ENCODE peak calls at places on chromosomes 5 and 9, in four cellular contexts. X, B, V and C are unnamed samples.
A peak's percentile ranks its signal among the peaks of the same experiment; 100 is the strongest.

GRCh38 chr5:169805527-169805934 is 168.5 kb downstream of the DOCK2 start:
- DNase-seq in X (no peak), B (no peak), V (peak; percentile 74), C (no peak)

GRCh38 chr9:111730937-111731567 is 63.7 kb downstream of the SHOC1 start:
- DNase-seq in X (peak; percentile 86), B (peak; percentile 54), V (peak; percentile 28), C (peak; percentile 71)

GRCh38 chr5:37787742-37788141 is 52.1 kb downstream of the GDNF start:
- DNase-seq in X (no peak), B (peak; percentile 45), V (no peak), C (no peak)

GRCh38 chr9:89564257-89564878 is 40.4 kb upstream of the GADD45G start:
- DNase-seq in X (no peak), B (peak; percentile 16), V (peak; percentile 78), C (no peak)

GRCh38 chr5:177530638-177531037 is 13.9 kb upstream of the DDX41 start:
- DNase-seq in X (no peak), B (no peak), V (no peak), C (no peak)

GRCh38 chr9:36937346-36937745 is 96.7 kb downstream of the PAX5 start:
- DNase-seq in X (no peak), B (no peak), V (no peak), C (no peak)

GRCh38 chr5:61964199-61964598 is 341.8 kb upstream of the KIF2A start:
- DNase-seq in X (peak; percentile 40), B (peak; percentile 28), V (no peak), C (peak; percentile 38)

GRCh38 chr9:113772121-113772885 is 103.8 kb upstream of the ZNF618 start:
- DNase-seq in X (peak; percentile 86), B (no peak), V (no peak), C (peak; percentile 24)

GRCh38 chr9:16290169-16290568 is 580.3 kb downstream of the BNC2 start:
- DNase-seq in X (no peak), B (no peak), V (no peak), C (no peak)

GRCh38 chr5:169656125-169656990 is 19.3 kb downstream of the DOCK2 start:
- DNase-seq in X (no peak), B (no peak), V (no peak), C (no peak)

GRCh38 chr5:139404484-139404840 is 573 bp upstream of the SPATA24 start:
- DNase-seq in X (no peak), B (no peak), V (no peak), C (no peak)

GRCh38 chr5:150641006-150641570 is 628 bp downstream of the SYNPO start:
- DNase-seq in X (peak; percentile 49), B (peak; percentile 77), V (no peak), C (no peak)

GRCh38 chr5:75707911-75708509 is 9.2 kb downstream of the POC5 start:
- DNase-seq in X (no peak), B (peak; percentile 31), V (no peak), C (peak; percentile 16)

GRCh38 chr9:124077915-124078572 is 66.5 kb downstream of the LHX2 start:
- DNase-seq in X (no peak), B (peak; percentile 88), V (no peak), C (peak; percentile 37)

GRCh38 chr5:169980418-169981053 is at the start of gene INSYN2B:
- DNase-seq in X (peak; percentile 93), B (peak; percentile 88), V (peak; percentile 93), C (peak; percentile 83)

GRCh38 chr5:157918811-157919742 is 60.1 kb upstream of the CLINT1 start:
- DNase-seq in X (no peak), B (no peak), V (no peak), C (no peak)

GRCh38 chr5:31937226-31937625 is 236.9 kb downstream of the GOLPH3 start:
- DNase-seq in X (no peak), B (no peak), V (no peak), C (peak; percentile 16)
- H3K27ac ChIP-seq in X (no peak overlapping the region), B (no peak overlapping the region), V (no peak overlapping the region), C (no peak overlapping the region)

GRCh38 chr5:116380615-116381014 is 194.0 kb downstream of the SEMA6A start:
- DNase-seq in X (no peak), B (no peak), V (no peak), C (no peak)

GRCh38 chr5:116377276-116378006 is 197.2 kb downstream of the SEMA6A start:
- DNase-seq in X (no peak), B (no peak), V (no peak), C (no peak)

GRCh38 chr5:116379306-116379705 is 195.3 kb downstream of the SEMA6A start:
- DNase-seq in X (no peak), B (no peak), V (no peak), C (no peak)

GRCh38 chr5:116375926-116376325 is 198.7 kb downstream of the SEMA6A start:
- DNase-seq in X (no peak), B (no peak), V (no peak), C (no peak)

GRCh38 chr5:116378007-116378831 is 196.4 kb downstream of the SEMA6A start:
- DNase-seq in X (no peak), B (no peak), V (no peak), C (no peak)
- H2AFZ ChIP-seq in X (no peak overlapping the region), B (no peak overlapping the region), V (no peak overlapping the region), C (no peak overlapping the region)

DNA sequence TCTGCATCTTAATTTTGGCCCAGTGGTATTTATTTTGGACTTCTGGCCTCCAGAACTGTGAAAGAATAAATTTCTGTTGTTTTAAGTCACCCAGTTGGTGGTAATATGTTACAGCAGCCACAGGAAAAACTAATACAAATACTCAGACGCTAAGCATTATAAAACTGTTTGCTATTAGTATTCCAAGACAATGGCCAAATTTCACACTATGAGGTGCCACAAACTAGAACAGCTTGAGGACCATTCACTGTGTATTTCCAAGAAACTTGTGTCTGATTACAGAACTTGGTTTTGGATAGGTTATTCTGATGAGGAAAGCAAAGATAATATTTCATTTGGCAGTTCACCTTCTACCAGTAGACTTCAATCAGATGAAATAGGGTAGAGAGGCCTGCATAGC is 16.3 kb upstream of the ISOC1 start:
- DNase-seq in X (no peak), B (no peak), V (no peak), C (no peak)
- H3K27ac ChIP-seq in X (no peak overlapping the region), B (no peak overlapping the region), V (no peak overlapping the region), C (no peak overlapping the region)

DNA sequence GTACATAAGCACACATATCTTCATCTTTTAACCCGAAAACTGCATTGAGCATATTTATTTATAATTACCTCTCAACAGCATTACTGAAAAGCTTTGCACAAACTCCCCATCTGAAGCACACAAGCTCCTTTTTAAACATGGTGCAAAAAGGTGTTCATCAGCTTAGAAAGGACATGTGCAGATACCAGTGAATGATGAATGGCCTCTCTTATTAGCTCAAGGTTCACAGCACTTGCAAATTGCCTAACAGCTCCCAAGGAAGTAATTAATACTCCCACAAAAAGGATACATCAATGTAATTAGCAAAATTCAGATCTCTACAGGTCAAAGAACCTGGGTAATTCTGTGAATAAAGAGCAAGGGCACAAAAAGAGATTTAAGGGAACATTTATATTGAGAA is 422.0 kb downstream of the HINT1 start:
- DNase-seq in X (no peak), B (no peak), V (peak; percentile 77), C (no peak)
- H2AFZ ChIP-seq in X (no peak overlapping the region), B (no peak overlapping the region), V (no peak overlapping the region), C (no peak overlapping the region)

GRCh38 chr5:113252066-113252465 is 182.7 kb downstream of the TSSK1B start:
- DNase-seq in X (no peak), B (no peak), V (no peak), C (no peak)

GRCh38 chr5:113249216-113249615 is 185.6 kb downstream of the TSSK1B start:
- DNase-seq in X (peak; percentile 68), B (no peak), V (no peak), C (no peak)

GRCh38 chr5:113246371-113246870 is 188.4 kb downstream of the TSSK1B start:
- DNase-seq in X (peak; percentile 33), B (no peak), V (no peak), C (no peak)

GRCh38 chr5:113253037-113253436 is 181.8 kb downstream of the TSSK1B start:
- DNase-seq in X (no peak), B (no peak), V (no peak), C (no peak)

GRCh38 chr5:113250341-113250953 is 184.3 kb downstream of the TSSK1B start:
- DNase-seq in X (peak; percentile 99), B (no peak), V (no peak), C (no peak)
- H3K27ac ChIP-seq in X (peak overlapping the region; percentile 67), B (no peak overlapping the region), V (no peak overlapping the region), C (no peak overlapping the region)